ENCODE peak calls at places on chromosome 14, in eight cellular contexts. Y is stimulated activated naive CD8-positive, alpha-beta T cell treated with anti-CD3 and anti-CD28 coated beads, Interleukin-15, Interleukin-2, amounts not matched to agents 100 U/mL and 50 U/mL, for 24 hours; N is pancreas; R is T-cell; O is head of caudate nucleus; J is AG04450; B is NCI-H345; Z is psoas muscle. D is an unnamed sample.

GRCh38 chr14:78162202-78162601 is 8.0 kb upstream of the NRXN3 start:
- DNase-seq in B (no peak), Y (no peak), R (no peak), O (no peak), Z (no peak), N (no peak), J (no peak), D (no peak)

GRCh38 chr14:26290007-26290530 is 307.8 kb downstream of the NOVA1 start:
- DNase-seq in B (no peak), O (no peak), Y (no peak), R (no peak), N (no peak), J (no peak), Z (no peak), D (no peak)

GRCh38 chr14:57549765-57550420 is 56.2 kb upstream of the CCDC198 start:
- DNase-seq in Y (no peak), B (no peak), O (no peak), J (no peak), N (no peak), R (no peak), Z (no peak), D (no peak)

GRCh38 chr14:50821471-50822464 is 9.2 kb downstream of the NIN start:
- DNase-seq in N (no peak), Y (peak), J (no peak), B (no peak), Z (no peak), R (peak), O (no peak), D (peak)

GRCh38 chr14:99809376-99809775 is 16.2 kb downstream of the EML1 start:
- DNase-seq in N (no peak), R (no peak), Z (peak), O (no peak), B (no peak), Y (no peak), J (peak), D (no peak)

GRCh38 chr14:35403085-35403396 is 1.5 kb downstream of the NFKBIA start:
- DNase-seq in Z (peak), Y (peak), B (no peak), N (peak), R (no peak), J (no peak), O (no peak), D (no peak)

GRCh38 chr14:43413094-43413493 is 1094.0 kb downstream of the FSCB start:
- DNase-seq in O (no peak), J (no peak), R (no peak), Z (no peak), B (peak), N (no peak), Y (no peak), D (peak)

GRCh38 chr14:92392726-92393125 is 69.8 kb downstream of the SLC24A4 start:
- DNase-seq in B (no peak), R (no peak), N (no peak), O (no peak), Z (no peak), J (no peak), Y (no peak), D (peak)

GRCh38 chr14:57038689-57039088 is 228.4 kb upstream of the OTX2 start:
- DNase-seq in N (no peak), B (no peak), Z (no peak), Y (no peak), J (no peak), O (no peak), R (no peak), D (no peak)

GRCh38 chr14:95240859-95241813 is 78.6 kb downstream of the CLMN start:
- DNase-seq in R (no peak), N (no peak), B (no peak), Z (no peak), J (no peak), Y (no peak), O (no peak), D (no peak)

GRCh38 chr14:46147486-46147885 is 504.1 kb downstream of the RPL10L start:
- DNase-seq in Z (no peak), B (no peak), Y (no peak), J (no peak), R (no peak), N (no peak), O (no peak), D (no peak)

GRCh38 chr14:63286071-63286470 is 32.7 kb downstream of the GPHB5 start:
- DNase-seq in Z (no peak), Y (no peak), B (peak), N (no peak), R (no peak), O (no peak), J (no peak), D (peak)

GRCh38 chr14:21308132-21308478 is 28.2 kb downstream of the RPGRIP1 start:
- DNase-seq in J (no peak), O (no peak), B (no peak), N (no peak), R (no peak), Y (no peak), Z (no peak), D (peak)

GRCh38 chr14:33343016-33343415 is 404.3 kb downstream of the NPAS3 start:
- DNase-seq in O (no peak), B (no peak), Z (no peak), N (no peak), Y (no peak), J (no peak), R (no peak), D (no peak)

GRCh38 chr14:90533591-90534021 is 136.8 kb downstream of the CALM1 start:
- DNase-seq in J (no peak), B (no peak), Z (no peak), O (no peak), R (no peak), N (peak), Y (no peak), D (no peak)

GRCh38 chr14:95885278-95885677 is 8.6 kb downstream of the TUNAR start:
- DNase-seq in B (no peak), Y (no peak), N (no peak), Z (no peak), R (no peak), O (peak), J (no peak), D (no peak)

GRCh38 chr14:89420502-89420901 is 3.5 kb upstream of the FOXN3 start:
- DNase-seq in N (no peak), Y (no peak), B (peak), O (no peak), Z (no peak), R (no peak), J (no peak), D (peak)

GRCh38 chr14:87131879-87132278 is 861.1 kb downstream of the GALC start:
- DNase-seq in O (peak), R (no peak), N (no peak), Y (no peak), Z (no peak), B (peak), J (no peak), D (peak)

GRCh38 chr14:55807059-55807499 is 227.1 kb downstream of the KTN1 start:
- DNase-seq in Z (peak), R (peak), O (no peak), Y (peak), J (no peak), B (peak), N (peak), D (peak)

GRCh38 chr14:32230695-32231280 is 27.7 kb upstream of the RNU6-8 start:
- DNase-seq in Z (no peak), N (no peak), Y (no peak), R (no peak), B (no peak), O (no peak), J (peak), D (no peak)

GRCh38 chr14:59133202-59133601 is 55.3 kb upstream of the DAAM1 start:
- DNase-seq in O (no peak), Z (no peak), J (no peak), B (no peak), R (no peak), Y (no peak), N (no peak), D (peak)

GRCh38 chr14:104817930-104818713 is 17.2 kb downstream of the ZBTB42 start:
- DNase-seq in J (no peak), Z (no peak), Y (no peak), B (no peak), R (no peak), O (peak), N (no peak), D (no peak)

GRCh38 chr14:22589096-22589839 is at the start of gene DAD1:
- DNase-seq in N (peak), Z (peak), O (peak), Y (peak), R (peak), B (peak), J (peak), D (peak)

GRCh38 chr14:60862283-60862682 is 118.6 kb downstream of the TRMT5 start:
- DNase-seq in O (no peak), N (no peak), R (no peak), Z (no peak), J (no peak), Y (no peak), B (peak), D (peak)

GRCh38 chr14:93023039-93023438 is 92.7 kb downstream of the ITPK1 start:
- DNase-seq in Y (peak), O (peak), R (no peak), N (no peak), Z (no peak), J (no peak), B (no peak), D (peak)

GRCh38 chr14:105622329-105622955 is 96.1 kb downstream of the TMEM121 start:
- DNase-seq in B (no peak), O (no peak), R (no peak), Z (no peak), N (peak), Y (no peak), J (no peak), D (no peak)

GRCh38 chr14:38291681-38292459 is 36.0 kb upstream of the CLEC14A start:
- DNase-seq in Y (no peak), J (no peak), Z (no peak), N (no peak), R (no peak), B (no peak), O (no peak), D (peak)

GRCh38 chr14:39015360-39015961 is 87.6 kb downstream of the SEC23A start:
- DNase-seq in Z (no peak), Y (peak), R (no peak), N (no peak), O (peak), B (peak), J (no peak), D (peak)